ENCODE peak calls at places on chromosome 7, in six cellular contexts. P is colonic mucosa, J is MM.1S, E is tibial nerve, D is cardiac muscle cell, H is heart left ventricle. T is an unnamed sample. For H3K9me3, the result is how much of the 10 kb centered on the place peaks cover.

GRCh38 chr7:55214707-55215106 is 150.4 kb upstream of the LANCL2 start:
- DNase-seq in P (no peak), J (no peak), E (no peak), D (no peak), H (no peak), T (no peak)

GRCh38 chr7:12889391-12889790 is 202.0 kb downstream of the ARL4A start:
- DNase-seq in P (no peak), J (no peak), E (no peak), D (peak), H (no peak), T (no peak)

GRCh38 chr7:131547589-131547988 is 8.8 kb downstream of the PODXL start:
- DNase-seq in P (no peak), J (no peak), E (no peak), D (no peak), H (no peak), T (no peak)

GRCh38 chr7:3301831-3302618 is 973 bp downstream of the SDK1 start:
- DNase-seq in P (no peak), J (no peak), E (no peak), D (peak), H (no peak), T (no peak)

GRCh38 chr7:31120800-31121513 is 68.8 kb downstream of the ADCYAP1R1 start:
- DNase-seq in P (no peak), J (no peak), E (no peak), D (no peak), H (no peak), T (no peak)

GRCh38 chr7:130095812-130096211 is 25.5 kb downstream of the KLHDC10 start:
- DNase-seq in P (no peak), J (no peak), E (no peak), D (no peak), H (no peak), T (no peak)

GRCh38 chr7:14687777-14688176 is 214.8 kb downstream of the DGKB start:
- DNase-seq in P (no peak), J (peak), E (no peak), D (peak), H (no peak), T (no peak)

GRCh38 chr7:66904063-66904593 is 16.9 kb upstream of the TMEM248 start:
- DNase-seq in P (no peak), J (no peak), E (no peak), D (no peak), H (no peak), T (no peak)

GRCh38 chr7:121366852-121367431 is 29.2 kb downstream of the FAM3C start:
- DNase-seq in P (no peak), J (peak), E (no peak), D (peak), H (no peak), T (no peak)

GRCh38 chr7:127415060-127415742 is 22.7 kb upstream of the ZNF800 start:
- DNase-seq in P (no peak), J (no peak), E (no peak), D (no peak), H (no peak), T (no peak)

GRCh38 chr7:23473848-23474097 is 3.5 kb upstream of the IGF2BP3 start:
- DNase-seq in P (no peak), J (no peak), E (no peak), D (no peak), H (no peak), T (no peak)

GRCh38 chr7:32290015-32290414 is 200.2 kb downstream of the LSM5 start:
- DNase-seq in P (no peak), J (no peak), E (no peak), D (no peak), H (peak), T (peak)

GRCh38 chr7:100642534-100642907 is 1.2 kb upstream of the TFR2 start:
- DNase-seq in P (peak), J (peak), E (no peak), D (no peak), H (no peak), T (no peak)

GRCh38 chr7:36777855-36778254 is 53.6 kb upstream of the AOAH start:
- DNase-seq in P (no peak), J (no peak), E (no peak), D (no peak), H (no peak), T (no peak)

GRCh38 chr7:110766874-110767273 is 324.1 kb upstream of the LRRN3 start:
- DNase-seq in P (no peak), J (no peak), E (no peak), D (no peak), H (no peak), T (no peak)

GRCh38 chr7:135254-135653 is 57.1 kb upstream of the FAM20C start:
- DNase-seq in P (no peak), J (no peak), E (no peak), D (no peak), H (no peak), T (no peak)

GRCh38 chr7:151678227-151678604 is 158.5 kb upstream of the RHEB start:
- DNase-seq in P (no peak), J (no peak), E (no peak), D (no peak), H (no peak), T (no peak)

GRCh38 chr7:129569811-129570215 is 41.7 kb upstream of the NRF1 start:
- DNase-seq in P (peak), J (no peak), E (no peak), D (peak), H (no peak), T (no peak)

GRCh38 chr7:52455571-52455970 is 579.9 kb upstream of the POM121L12 start:
- DNase-seq in P (no peak), J (no peak), E (no peak), D (no peak), H (no peak), T (no peak)

GRCh38 chr7:139034855-139035587 is 821 bp downstream of the ZC3HAV1L start:
- DNase-seq in P (peak), J (no peak), E (no peak), D (peak), H (no peak), T (peak)

GRCh38 chr7:95213809-95214492 is 110.4 kb downstream of the PON1 start:
- DNase-seq in P (no peak), J (no peak), E (peak), D (peak), H (peak), T (peak)

GRCh38 chr7:100726998-100727761 is 6.2 kb upstream of the ZAN start:
- DNase-seq in P (no peak), J (no peak), E (no peak), D (peak), H (no peak), T (no peak)

GRCh38 chr7:35705932-35706461 is 11.1 kb upstream of the HERPUD2 start:
- DNase-seq in P (no peak), J (no peak), E (no peak), D (peak), H (no peak), T (no peak)

GRCh38 chr7:4026941-4027340 is 655.2 kb upstream of the FOXK1 start:
- DNase-seq in P (no peak), J (no peak), E (no peak), D (no peak), H (no peak), T (no peak)

GRCh38 chr7:95772771-95773581 is 622 bp downstream of the DYNC1I1 start:
- DNase-seq in P (no peak), J (no peak), E (peak), D (peak), H (peak), T (peak)

GRCh38 chr7:43668035-43668434 is 61.3 kb downstream of the COA1 start:
- DNase-seq in P (no peak), J (no peak), E (no peak), D (no peak), H (no peak), T (no peak)

GRCh38 chr7:82428186-82428961 is 15.2 kb downstream of the CACNA2D1 start:
- DNase-seq in P (no peak), J (no peak), E (no peak), D (peak), H (no peak), T (no peak)

GRCh38 chr7:102912742-102913141 is at the start of gene LRRC17:
- DNase-seq in P (no peak), J (no peak), E (no peak), D (peak), H (no peak), T (no peak)

GRCh38 chr7:71312755-71313490 is 181.0 kb downstream of the GALNT17 start:
- DNase-seq in P (no peak), J (no peak), E (no peak), D (no peak), H (no peak), T (no peak)

GRCh38 chr7:98209166-98209920 is 1.9 kb upstream of the BHLHA15 start:
- DNase-seq in P (no peak), J (no peak), E (no peak), D (no peak), H (no peak), T (no peak)

GRCh38 chr7:71480814-71481213 is 348.9 kb downstream of the GALNT17 start:
- DNase-seq in P (no peak), J (no peak), E (no peak), D (no peak), H (no peak), T (no peak)

GRCh38 chr7:113304104-113304503 is 185.8 kb upstream of the SMIM30 start:
- DNase-seq in P (no peak), J (no peak), E (no peak), D (no peak), H (no peak), T (no peak)

GRCh38 chr7:140230517-140230861 is 53.7 kb upstream of the KDM7A start:
- DNase-seq in P (peak), J (peak), E (no peak), D (no peak), H (peak), T (no peak)

GRCh38 chr7:75957021-75957736 is 37.2 kb downstream of the TMEM120A start:
- DNase-seq in P (peak), J (no peak), E (no peak), D (no peak), H (peak), T (no peak)

GRCh38 chr7:142337406-142338001 is 79.6 kb upstream of the PRSS58 start:
- DNase-seq in P (no peak), J (no peak), E (no peak), D (no peak), H (no peak), T (no peak)

GRCh38 chr7:11557627-11558026 is 274.4 kb downstream of the THSD7A start:
- DNase-seq in P (peak), J (peak), E (peak), D (peak), H (no peak), T (no peak)

GRCh38 chr7:5234852-5235831 is 45.1 kb downstream of the WIPI2 start:
- DNase-seq in P (no peak), J (peak), E (no peak), D (no peak), H (no peak), T (no peak)

GRCh38 chr7:4613855-4614548 is 68.1 kb upstream of the FOXK1 start:
- DNase-seq in P (no peak), J (no peak), E (no peak), D (peak), H (no peak), T (no peak)

GRCh38 chr7:137994091-137994688 is 7.7 kb downstream of the CREB3L2 start:
- DNase-seq in P (no peak), J (no peak), E (no peak), D (peak), H (no peak), T (no peak)

GRCh38 chr7:107149863-107150262 is 18.9 kb upstream of the HBP1 start:
- DNase-seq in P (no peak), J (no peak), E (no peak), D (no peak), H (no peak), T (no peak)

GRCh38 chr7:107148721-107149120 is 20.1 kb upstream of the HBP1 start:
- DNase-seq in P (no peak), J (no peak), E (no peak), D (no peak), H (no peak), T (no peak)

GRCh38 chr7:107145072-107145838 is 23.5 kb upstream of the HBP1 start:
- DNase-seq in P (no peak), J (no peak), E (no peak), D (no peak), H (no peak), T (no peak)

GRCh38 chr7:107150375-107151073 is 18.3 kb upstream of the HBP1 start:
- DNase-seq in P (peak), J (peak), E (peak), D (peak), H (peak), T (peak)

DNA sequence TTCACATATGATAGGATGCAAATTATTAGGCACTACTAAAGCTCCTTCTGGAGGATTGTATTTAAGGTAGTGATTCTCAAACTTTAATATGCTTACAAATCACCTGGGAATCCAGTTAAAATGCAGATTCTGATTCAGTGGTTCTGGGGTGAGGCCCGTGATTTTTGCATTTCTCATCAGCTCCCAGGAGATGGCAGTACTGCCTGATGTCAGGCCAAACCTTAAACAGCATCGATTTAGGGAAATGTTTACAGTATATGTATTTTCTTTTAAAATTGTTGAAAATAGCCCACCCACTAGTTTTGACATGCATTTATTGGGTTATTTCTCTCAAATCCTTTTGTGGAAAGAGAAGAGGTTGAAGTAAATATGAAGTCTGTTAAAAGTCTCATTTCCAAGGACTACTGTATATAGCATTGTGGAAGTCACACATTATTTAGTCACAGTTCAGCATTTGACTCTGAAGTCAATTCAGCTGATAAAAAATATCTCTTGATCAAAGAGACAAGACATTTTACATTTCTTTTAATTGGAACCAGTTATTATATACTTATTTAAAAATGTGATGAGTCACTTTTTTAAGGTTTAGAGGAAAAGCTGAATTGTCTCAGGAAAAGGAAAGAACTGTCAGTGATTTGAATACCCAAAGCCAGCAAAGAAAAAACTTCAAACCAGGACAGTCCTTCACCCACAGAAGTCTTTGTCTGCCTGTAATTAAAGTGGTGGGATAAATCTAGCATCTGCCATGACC is 21.2 kb upstream of the HBP1 start:
- DNase-seq in P (no peak), J (peak), E (peak), D (peak), H (no peak), T (no peak)
- H3K27ac ChIP-seq in P (no peak), J (no peak), E (peak), D (no peak), H (no peak), T (no peak)

GRCh38 chr7:27243340-27244163 is 950 bp downstream of the EVX1 start:
- DNase-seq in P (no peak), J (no peak), E (no peak), D (no peak), H (no peak), T (no peak)

GRCh38 chr7:27245798-27246691 is 3.4 kb downstream of the EVX1 start:
- DNase-seq in P (peak), J (no peak), E (no peak), D (no peak), H (no peak), T (no peak)

GRCh38 chr7:27245124-27245797 is 2.7 kb downstream of the EVX1 start:
- DNase-seq in P (no peak), J (no peak), E (no peak), D (no peak), H (no peak), T (no peak)

GRCh38 chr7:27242580-27243339 is at the start of gene EVX1:
- DNase-seq in P (no peak), J (no peak), E (no peak), D (no peak), H (no peak), T (no peak)

GRCh38 chr7:27244488-27245123 is 2.0 kb downstream of the EVX1 start:
- DNase-seq in P (no peak), J (no peak), E (no peak), D (no peak), H (no peak), T (no peak)
- TF ChIP-seq CTCF in P (no peak), J (no peak), E (no peak), D (no peak), H (no peak), T (no peak)

DNA sequence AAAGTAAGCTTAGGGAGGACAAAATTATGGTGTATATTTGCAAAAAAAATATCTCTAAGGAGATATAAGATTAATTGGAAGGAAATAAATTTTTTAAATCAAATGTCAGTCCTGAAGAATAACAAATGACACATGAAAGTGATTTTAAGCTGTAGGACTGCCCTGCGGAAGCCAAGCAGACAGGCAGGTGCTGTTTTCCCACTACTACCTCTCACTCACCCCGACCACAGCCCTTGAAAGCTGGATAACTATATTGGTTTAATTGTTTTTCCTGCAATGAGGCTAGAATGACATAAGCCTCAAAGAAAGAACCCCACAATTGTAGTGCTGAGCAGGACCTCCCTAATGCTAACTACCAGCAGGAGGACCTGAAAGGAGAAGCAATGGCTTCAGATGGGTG is 68.6 kb upstream of the VIPR2 start:
- DNase-seq in P (no peak), J (no peak), E (no peak), D (no peak), H (no peak), T (no peak)
- H3K9me3 ChIP-seq in P (under half), J (under half), E (under half), D (under half), H (under half), T (under half)

GRCh38 chr7:93944673-93945072 is 23.1 kb downstream of the GNG11 start:
- DNase-seq in P (no peak), J (peak), E (no peak), D (peak), H (no peak), T (no peak)

GRCh38 chr7:93948106-93948505 is 26.6 kb downstream of the GNG11 start:
- DNase-seq in P (no peak), J (no peak), E (no peak), D (peak), H (no peak), T (no peak)

GRCh38 chr7:93945756-93946540 is 24.4 kb downstream of the GNG11 start:
- DNase-seq in P (no peak), J (no peak), E (no peak), D (peak), H (no peak), T (no peak)

GRCh38 chr7:93943816-93944540 is 22.4 kb downstream of the GNG11 start:
- DNase-seq in P (no peak), J (peak), E (no peak), D (no peak), H (no peak), T (no peak)

DNA sequence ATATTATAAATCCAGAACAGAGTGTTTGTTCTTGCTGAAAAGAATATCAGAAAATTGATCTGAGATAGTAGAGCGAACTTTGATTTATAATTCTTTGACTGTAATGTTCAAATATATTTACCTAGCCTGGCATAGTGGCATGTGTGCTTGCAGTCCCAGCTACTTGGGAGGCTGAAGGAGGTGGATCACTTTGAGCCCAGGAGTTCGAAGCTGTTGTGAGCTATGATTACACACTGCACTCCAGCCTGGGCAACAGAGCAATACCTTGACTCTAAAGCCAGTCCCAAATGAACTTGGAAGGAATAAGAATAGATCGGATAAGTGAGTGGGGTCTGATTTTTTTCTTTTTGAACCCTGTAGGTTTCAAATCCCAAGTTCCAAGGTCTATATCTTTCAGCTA is 23.5 kb downstream of the GNG11 start:
- DNase-seq in P (no peak), J (no peak), E (no peak), D (no peak), H (no peak), T (no peak)
- H3K27ac ChIP-seq in P (no peak), J (no peak), E (peak), D (no peak), H (peak), T (peak)

GRCh38 chr7:150441524-150441923 is 8.9 kb upstream of the GIMAP8 start:
- DNase-seq in P (no peak), J (no peak), E (no peak), D (no peak), H (no peak), T (no peak)

GRCh38 chr7:150446288-150446938 is 4.0 kb upstream of the GIMAP8 start:
- DNase-seq in P (no peak), J (no peak), E (no peak), D (no peak), H (no peak), T (no peak)

GRCh38 chr7:150444141-150444540 is 6.3 kb upstream of the GIMAP8 start:
- DNase-seq in P (no peak), J (no peak), E (no peak), D (no peak), H (no peak), T (no peak)

GRCh38 chr7:150442811-150443210 is 7.6 kb upstream of the GIMAP8 start:
- DNase-seq in P (no peak), J (no peak), E (no peak), D (no peak), H (no peak), T (no peak)

DNA sequence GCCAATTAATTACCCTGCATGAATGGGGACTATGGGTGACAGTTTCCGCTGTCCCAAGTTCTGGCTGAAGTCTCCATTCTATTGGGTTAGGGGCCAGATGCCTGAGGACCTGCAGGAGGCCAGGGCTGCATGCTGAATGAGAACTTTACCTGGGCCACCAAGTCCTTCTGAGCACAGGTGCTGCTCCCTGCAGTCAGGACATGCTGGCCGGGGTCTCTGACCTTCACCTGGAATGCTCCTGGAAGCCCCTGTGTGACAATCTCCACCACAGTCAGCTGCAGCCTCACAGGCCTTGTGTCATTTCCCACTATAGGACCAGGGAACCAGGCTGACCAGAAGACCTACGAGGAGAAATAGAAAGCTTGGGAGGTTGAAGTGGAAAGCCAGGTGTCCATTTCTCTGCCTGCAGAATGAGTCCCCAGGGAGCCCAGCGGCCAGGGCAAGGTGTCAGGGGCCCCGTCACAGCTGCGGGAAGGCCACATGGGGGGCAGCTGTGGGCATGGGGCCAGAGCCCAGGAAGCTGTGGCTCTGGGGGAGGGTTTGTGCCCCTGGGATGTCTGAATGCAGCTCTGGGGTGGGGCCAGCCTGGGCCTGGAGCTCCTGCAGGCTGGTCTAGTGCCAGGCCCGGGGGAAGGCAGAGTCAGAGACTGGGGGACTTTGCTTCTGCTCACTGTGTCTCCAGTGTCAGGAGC is 5.6 kb upstream of the GIMAP8 start:
- DNase-seq in P (no peak), J (no peak), E (no peak), D (no peak), H (no peak), T (no peak)
- TF ChIP-seq CTCF in P (no peak), J (no peak), E (no peak), D (no peak), H (no peak), T (no peak)